ENCODE peak calls at places on chromosome 12, in eight cellular contexts. J is T47D, L is heart left ventricle, P is HCEC 1CT, Q is GF-D8, V is tibial artery, H is hepatic stellate cell, U is heart right ventricle. X is an unnamed sample.

GRCh38 chr12:53219116-53219955 is 12.3 kb upstream of the ITGB7 start:
- DNase-seq in J (no peak), L (peak; percentile 69), P (peak; percentile 44), Q (no peak), V (no peak), H (peak; percentile 81), U (peak; percentile 61), X (no peak)

GRCh38 chr12:69421548-69421947 is 48.6 kb upstream of the FRS2 start:
- DNase-seq in J (no peak), L (no peak), P (no peak), Q (no peak), V (no peak), H (no peak), U (no peak), X (no peak)

GRCh38 chr12:57216014-57216891 is at the start of gene NXPH4:
- DNase-seq in J (peak; percentile 75), L (peak; percentile 72), P (no peak), Q (no peak), V (peak; percentile 25), H (peak; percentile 66), U (peak; percentile 57), X (peak; percentile 43)

GRCh38 chr12:15629761-15630160 is 159.4 kb downstream of the EPS8 start:
- DNase-seq in J (no peak), L (no peak), P (peak; percentile 79), Q (no peak), V (no peak), H (no peak), U (no peak), X (no peak)

GRCh38 chr12:53207042-53207441 is at the start of gene ITGB7:
- DNase-seq in J (no peak), L (no peak), P (no peak), Q (no peak), V (no peak), H (no peak), U (no peak), X (no peak)

GRCh38 chr12:126219654-126220279 is 1154.5 kb downstream of the AACS start:
- DNase-seq in J (no peak), L (no peak), P (no peak), Q (no peak), V (no peak), H (no peak), U (no peak), X (no peak)

GRCh38 chr12:79597910-79598309 is 92.9 kb downstream of the PAWR start:
- DNase-seq in J (no peak), L (no peak), P (no peak), Q (no peak), V (no peak), H (no peak), U (no peak), X (no peak)

GRCh38 chr12:12719496-12719895 is 2.3 kb downstream of the CDKN1B start:
- DNase-seq in J (peak; percentile 3), L (no peak), P (peak; percentile 34), Q (peak; percentile 11), V (no peak), H (no peak), U (no peak), X (no peak)

GRCh38 chr12:53231859-53232640 is at the start of gene RARG:
- DNase-seq in J (peak; percentile 98), L (peak; percentile 62), P (peak; percentile 13), Q (no peak), V (peak; percentile 74), H (peak; percentile 83), U (peak; percentile 69), X (peak; percentile 73)